ENCODE peak calls at places on chromosomes 1 and 21, in seven cellular contexts. One of them, this sample, is unnamed.

GRCh38 chr21:43278766-43279577 is 110.2 kb downstream of the CRYAA start:
- DNase-seq in heart right ventricle: no peak
- DNase-seq in substantia nigra: no peak
- DNase-seq in Peyer's patch: no peak
- DNase-seq in fibroblast of lung: no peak
- DNase-seq in A549: no peak
- DNase-seq in cardiac muscle cell: no peak
- DNase-seq in this sample: no peak

GRCh38 chr21:33384851-33385331 is 18.3 kb upstream of the IFNGR2 start:
- DNase-seq in cardiac muscle cell: no peak
- DNase-seq in Peyer's patch: no peak
- DNase-seq in fibroblast of lung: peak
- DNase-seq in A549: no peak
- DNase-seq in heart right ventricle: no peak
- DNase-seq in substantia nigra: no peak
- DNase-seq in this sample: no peak

GRCh38 chr1:230641346-230641745 is 935 bp upstream of the COG2 start:
- DNase-seq in fibroblast of lung: peak
- DNase-seq in Peyer's patch: no peak
- DNase-seq in substantia nigra: no peak
- DNase-seq in heart right ventricle: no peak
- DNase-seq in A549: no peak
- DNase-seq in cardiac muscle cell: no peak
- DNase-seq in this sample: no peak

GRCh38 chr1:219100059-219100458 is 73.6 kb upstream of the LYPLAL1 start:
- DNase-seq in substantia nigra: no peak
- DNase-seq in heart right ventricle: no peak
- DNase-seq in Peyer's patch: no peak
- DNase-seq in cardiac muscle cell: no peak
- DNase-seq in fibroblast of lung: no peak
- DNase-seq in A549: no peak
- DNase-seq in this sample: no peak

GRCh38 chr1:82001345-82001744 is 200.6 kb downstream of the ADGRL2 start:
- DNase-seq in heart right ventricle: no peak
- DNase-seq in A549: no peak
- DNase-seq in substantia nigra: no peak
- DNase-seq in cardiac muscle cell: no peak
- DNase-seq in Peyer's patch: no peak
- DNase-seq in fibroblast of lung: no peak
- DNase-seq in this sample: peak

GRCh38 chr1:13792429-13792828 is 92.4 kb downstream of the PRDM2 start:
- DNase-seq in heart right ventricle: no peak
- DNase-seq in substantia nigra: no peak
- DNase-seq in A549: no peak
- DNase-seq in Peyer's patch: no peak
- DNase-seq in fibroblast of lung: peak
- DNase-seq in cardiac muscle cell: no peak
- DNase-seq in this sample: no peak

GRCh38 chr1:229691362-229691761 is 65.3 kb downstream of the URB2 start:
- DNase-seq in A549: no peak
- DNase-seq in fibroblast of lung: no peak
- DNase-seq in heart right ventricle: no peak
- DNase-seq in substantia nigra: no peak
- DNase-seq in Peyer's patch: no peak
- DNase-seq in cardiac muscle cell: no peak
- DNase-seq in this sample: no peak

GRCh38 chr1:154407866-154408777 is 3.0 kb downstream of the IL6R start:
- DNase-seq in substantia nigra: no peak
- DNase-seq in fibroblast of lung: no peak
- DNase-seq in A549: no peak
- DNase-seq in heart right ventricle: no peak
- DNase-seq in Peyer's patch: no peak
- DNase-seq in cardiac muscle cell: no peak
- DNase-seq in this sample: no peak

GRCh38 chr21:38229260-38229877 is 27.4 kb upstream of the KCNJ15 start:
- DNase-seq in cardiac muscle cell: no peak
- DNase-seq in substantia nigra: no peak
- DNase-seq in heart right ventricle: no peak
- DNase-seq in Peyer's patch: no peak
- DNase-seq in A549: no peak
- DNase-seq in fibroblast of lung: no peak
- DNase-seq in this sample: no peak

GRCh38 chr1:169795687-169796086 is 980 bp upstream of the METTL18 start:
- DNase-seq in fibroblast of lung: peak
- DNase-seq in A549: no peak
- DNase-seq in Peyer's patch: no peak
- DNase-seq in substantia nigra: no peak
- DNase-seq in heart right ventricle: no peak
- DNase-seq in cardiac muscle cell: no peak
- DNase-seq in this sample: no peak

GRCh38 chr1:246002725-246003441 is 504.2 kb downstream of the SMYD3 start:
- DNase-seq in A549: peak
- DNase-seq in substantia nigra: peak
- DNase-seq in cardiac muscle cell: peak
- DNase-seq in Peyer's patch: peak
- DNase-seq in fibroblast of lung: peak
- DNase-seq in heart right ventricle: peak
- DNase-seq in this sample: peak

GRCh38 chr21:36799869-36800268 is 101.0 kb downstream of the SIM2 start:
- DNase-seq in fibroblast of lung: no peak
- DNase-seq in heart right ventricle: no peak
- DNase-seq in A549: no peak
- DNase-seq in cardiac muscle cell: no peak
- DNase-seq in substantia nigra: no peak
- DNase-seq in Peyer's patch: no peak
- DNase-seq in this sample: no peak

GRCh38 chr1:2311184-2312032 is 79.9 kb downstream of the MORN1 start:
- DNase-seq in heart right ventricle: no peak
- DNase-seq in cardiac muscle cell: peak
- DNase-seq in Peyer's patch: peak
- DNase-seq in A549: peak
- DNase-seq in fibroblast of lung: peak
- DNase-seq in substantia nigra: no peak
- DNase-seq in this sample: peak

GRCh38 chr1:3497521-3497920 is 43.1 kb downstream of the ARHGEF16 start:
- DNase-seq in cardiac muscle cell: no peak
- DNase-seq in fibroblast of lung: no peak
- DNase-seq in heart right ventricle: no peak
- DNase-seq in substantia nigra: no peak
- DNase-seq in A549: no peak
- DNase-seq in Peyer's patch: no peak
- DNase-seq in this sample: no peak

GRCh38 chr1:59570524-59570923 is 244.2 kb upstream of the HOOK1 start:
- DNase-seq in A549: no peak
- DNase-seq in substantia nigra: no peak
- DNase-seq in cardiac muscle cell: no peak
- DNase-seq in fibroblast of lung: peak
- DNase-seq in heart right ventricle: no peak
- DNase-seq in Peyer's patch: peak
- DNase-seq in this sample: no peak

DNA sequence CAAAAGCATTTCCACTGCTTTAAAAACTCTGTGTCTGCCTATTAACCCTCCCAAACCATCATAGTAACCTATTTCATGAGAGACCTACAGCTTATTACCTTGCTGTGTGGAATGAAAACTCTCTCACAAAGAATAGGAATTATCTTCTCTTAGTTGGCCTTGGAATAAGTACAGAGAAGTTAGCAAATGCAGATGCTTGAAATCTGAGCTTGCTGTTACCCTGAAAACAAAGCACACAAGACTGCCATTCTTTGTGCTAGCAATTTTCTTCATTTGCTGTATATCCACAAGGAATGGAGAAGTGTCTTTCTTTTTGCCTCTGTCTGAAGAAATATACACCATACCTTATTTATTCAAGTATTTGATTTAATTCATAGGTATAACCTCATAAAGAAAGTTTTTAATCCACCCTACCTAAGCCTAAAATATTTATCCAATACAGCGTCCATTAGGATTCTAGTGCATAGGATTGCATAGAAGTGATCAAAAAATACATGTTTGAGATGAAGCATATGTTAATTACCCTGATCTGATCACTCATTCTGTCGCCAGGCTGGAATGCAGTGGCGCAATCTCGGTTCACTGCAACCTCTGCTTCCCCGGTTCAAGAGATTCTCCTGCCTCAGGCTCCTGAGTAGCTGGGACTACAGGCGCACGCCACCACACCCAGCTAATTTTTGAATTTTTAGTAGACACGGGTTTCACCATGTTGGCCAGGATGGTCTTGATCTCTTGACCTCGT is 451.1 kb downstream of the LTN1 start:
- DNase-seq in heart right ventricle: no peak
- DNase-seq in Peyer's patch: no peak
- DNase-seq in fibroblast of lung: peak
- DNase-seq in A549: no peak
- DNase-seq in substantia nigra: no peak
- DNase-seq in cardiac muscle cell: no peak
- DNase-seq in this sample: no peak
- H3K27ac ChIP-seq in heart right ventricle: no peak
- H3K27ac ChIP-seq in Peyer's patch: no peak
- H3K27ac ChIP-seq in fibroblast of lung: peak
- H3K27ac ChIP-seq in A549: no peak
- H3K27ac ChIP-seq in substantia nigra: no peak
- H3K27ac ChIP-seq in cardiac muscle cell: no peak
- H3K27ac ChIP-seq in this sample: no peak

DNA sequence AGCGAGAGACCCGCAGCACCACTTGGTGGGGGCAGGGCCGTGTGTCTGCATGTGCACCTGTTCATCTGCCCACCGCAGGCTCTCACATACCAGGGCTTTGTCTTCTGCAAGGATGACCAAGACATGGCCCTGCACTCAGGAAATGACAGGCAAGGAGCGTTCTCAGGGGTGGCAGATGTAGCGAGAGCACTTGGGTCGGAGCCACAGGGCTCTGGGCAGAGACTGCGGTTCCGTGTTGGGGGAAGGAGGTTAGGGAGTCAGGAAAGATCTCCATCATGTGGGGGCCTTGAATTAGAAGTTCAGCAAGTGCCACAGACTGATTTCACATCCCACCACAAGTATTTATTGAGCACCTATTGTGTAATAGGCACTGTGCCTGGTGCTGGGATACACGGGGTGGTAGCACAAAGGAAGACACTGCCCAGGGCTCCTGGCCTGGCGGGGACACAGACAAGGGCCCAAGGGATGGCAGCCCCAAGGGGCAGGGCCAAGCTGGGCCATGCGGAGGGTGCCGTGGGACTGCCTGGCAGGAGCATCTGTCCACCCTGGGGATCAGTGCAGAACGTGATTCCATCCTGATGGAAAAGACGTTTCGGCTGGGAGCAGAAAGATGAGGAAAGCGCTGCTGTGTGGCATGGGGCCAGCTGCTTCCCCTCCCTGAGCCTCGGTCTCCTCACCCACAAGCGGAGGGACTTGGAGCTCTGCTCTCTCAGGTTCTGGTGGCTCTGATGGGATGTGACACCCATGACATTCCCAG is 11.4 kb upstream of the SPSB1 start:
- DNase-seq in cardiac muscle cell: no peak
- DNase-seq in A549: no peak
- DNase-seq in fibroblast of lung: peak
- DNase-seq in Peyer's patch: no peak
- DNase-seq in heart right ventricle: no peak
- DNase-seq in substantia nigra: no peak
- DNase-seq in this sample: no peak
- H3K27ac ChIP-seq in cardiac muscle cell: no peak
- H3K27ac ChIP-seq in A549: peak
- H3K27ac ChIP-seq in fibroblast of lung: peak
- H3K27ac ChIP-seq in Peyer's patch: no peak
- H3K27ac ChIP-seq in heart right ventricle: no peak
- H3K27ac ChIP-seq in substantia nigra: no peak
- H3K27ac ChIP-seq in this sample: no peak

DNA sequence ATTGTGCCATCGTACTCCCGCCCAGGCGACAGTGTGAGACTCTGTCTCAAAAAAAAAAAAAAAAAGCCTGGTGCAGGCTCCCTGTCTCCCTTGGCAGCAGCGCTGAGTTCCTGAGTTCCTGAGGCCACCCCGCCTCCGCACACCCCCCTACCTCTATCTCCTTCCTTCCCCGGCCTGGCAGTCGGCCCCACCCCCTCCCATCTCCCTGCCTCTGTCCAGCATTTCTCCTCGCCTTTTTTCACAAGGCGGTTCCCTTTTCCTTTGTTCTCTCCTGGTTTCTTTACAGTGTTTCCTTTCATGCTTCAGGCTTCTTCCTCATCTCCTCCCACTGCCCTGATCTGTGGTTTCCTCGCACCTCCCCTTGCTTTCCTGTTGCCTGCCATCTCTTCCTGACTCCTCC is 2.7 kb downstream of the RORC start:
- DNase-seq in substantia nigra: no peak
- DNase-seq in Peyer's patch: no peak
- DNase-seq in A549: no peak
- DNase-seq in fibroblast of lung: peak
- DNase-seq in cardiac muscle cell: peak
- DNase-seq in heart right ventricle: peak
- DNase-seq in this sample: peak
- H3K27ac ChIP-seq in substantia nigra: no peak
- H3K27ac ChIP-seq in Peyer's patch: no peak
- H3K27ac ChIP-seq in A549: no peak
- H3K27ac ChIP-seq in fibroblast of lung: no peak
- H3K27ac ChIP-seq in cardiac muscle cell: no peak
- H3K27ac ChIP-seq in heart right ventricle: no peak
- H3K27ac ChIP-seq in this sample: no peak

GRCh38 chr1:12439083-12439482 is 178.9 kb downstream of the DHRS3 start:
- DNase-seq in heart right ventricle: no peak
- DNase-seq in cardiac muscle cell: no peak
- DNase-seq in fibroblast of lung: no peak
- DNase-seq in Peyer's patch: no peak
- DNase-seq in A549: no peak
- DNase-seq in substantia nigra: no peak
- DNase-seq in this sample: no peak
- H3K27ac ChIP-seq in heart right ventricle: peak
- H3K27ac ChIP-seq in cardiac muscle cell: no peak
- H3K27ac ChIP-seq in fibroblast of lung: no peak
- H3K27ac ChIP-seq in Peyer's patch: peak
- H3K27ac ChIP-seq in A549: peak
- H3K27ac ChIP-seq in substantia nigra: no peak
- H3K27ac ChIP-seq in this sample: no peak

DNA sequence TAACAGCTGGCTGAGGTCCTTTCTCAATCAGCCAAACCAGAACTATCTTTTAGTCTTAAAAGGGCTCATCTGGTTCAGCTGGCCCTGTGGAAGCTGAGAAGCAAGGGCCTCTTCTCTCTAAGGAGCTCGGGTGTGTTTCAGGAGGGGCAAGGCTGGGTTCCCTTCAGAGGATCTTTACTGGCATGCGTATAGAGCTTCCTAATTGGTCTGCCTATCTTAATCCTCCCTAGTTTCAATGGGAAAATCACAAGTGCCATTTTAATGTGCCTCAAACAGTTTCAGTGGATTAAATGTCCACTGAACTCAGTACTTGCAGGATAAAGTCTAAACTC is 81.5 kb upstream of the LBR start:
- DNase-seq in heart right ventricle: no peak
- DNase-seq in Peyer's patch: no peak
- DNase-seq in cardiac muscle cell: no peak
- DNase-seq in A549: no peak
- DNase-seq in fibroblast of lung: no peak
- DNase-seq in substantia nigra: no peak
- DNase-seq in this sample: no peak
- H3K27ac ChIP-seq in heart right ventricle: peak
- H3K27ac ChIP-seq in Peyer's patch: peak
- H3K27ac ChIP-seq in cardiac muscle cell: peak
- H3K27ac ChIP-seq in A549: peak
- H3K27ac ChIP-seq in fibroblast of lung: peak
- H3K27ac ChIP-seq in substantia nigra: peak
- H3K27ac ChIP-seq in this sample: no peak